ENCODE peak calls at places on chromosomes 6 and 20, in eight cellular contexts. G is right lobe of liver, F is fibroblast of lung, B is astrocyte of the cerebellum, V is fibroblast of the aortic adventitia, E is GM23338, X is DND-41, C is IMR-90. M is an unnamed sample.

GRCh38 chr6:1604347-1604990 is 5.2 kb upstream of the FOXC1 start:
- DNase-seq in G (peak), C (peak), B (no peak), V (peak), E (peak), X (peak), F (no peak), M (no peak)

GRCh38 chr6:143123081-143123480 is 62.4 kb downstream of the AIG1 start:
- DNase-seq in E (no peak), F (no peak), B (no peak), X (no peak), G (no peak), V (no peak), C (no peak), M (no peak)

GRCh38 chr6:43455034-43455747 is at the start of gene DLK2:
- DNase-seq in B (no peak), E (peak), V (no peak), G (no peak), X (no peak), F (no peak), C (no peak), M (no peak)

GRCh38 chr6:98024359-98024758 is 741.3 kb upstream of the MMS22L start:
- DNase-seq in E (no peak), G (no peak), V (no peak), B (no peak), X (no peak), C (no peak), F (no peak), M (no peak)

GRCh38 chr20:10875653-10876052 is 201.9 kb upstream of the JAG1 start:
- DNase-seq in E (no peak), F (no peak), B (no peak), C (no peak), X (no peak), G (no peak), V (no peak), M (no peak)

GRCh38 chr20:10877345-10877744 is 203.5 kb upstream of the JAG1 start:
- DNase-seq in V (peak), X (no peak), B (no peak), G (no peak), E (no peak), F (no peak), C (no peak), M (no peak)

GRCh38 chr6:10099086-10099499 is 315.8 kb downstream of the TFAP2A start:
- DNase-seq in F (no peak), V (no peak), C (no peak), X (no peak), E (peak), G (no peak), B (no peak), M (no peak)

GRCh38 chr6:6885521-6886088 is 222.2 kb upstream of the RREB1 start:
- DNase-seq in G (peak), C (no peak), X (no peak), V (no peak), F (no peak), B (no peak), E (no peak), M (no peak)

GRCh38 chr6:30171677-30172471 is 8.5 kb downstream of the TRIM15 start:
- DNase-seq in V (peak), E (peak), F (peak), G (no peak), C (no peak), B (no peak), X (no peak), M (no peak)

GRCh38 chr6:113184291-113184690 is 672.9 kb upstream of the MARCKS start:
- DNase-seq in G (no peak), X (no peak), F (peak), V (peak), B (peak), C (peak), E (no peak), M (no peak)

GRCh38 chr6:57162516-57162915 is 9.6 kb upstream of the BAG2 start:
- DNase-seq in X (no peak), E (no peak), B (no peak), V (no peak), F (peak), G (no peak), C (peak), M (no peak)

GRCh38 chr6:106194949-106195919 is 109.1 kb downstream of the PRDM1 start:
- DNase-seq in C (peak), F (peak), X (no peak), B (no peak), E (no peak), V (peak), G (no peak), M (peak)

GRCh38 chr20:33362898-33363297 is 38.4 kb downstream of the CDK5RAP1 start:
- DNase-seq in V (no peak), G (no peak), F (no peak), E (no peak), B (no peak), C (no peak), X (no peak), M (no peak)

GRCh38 chr6:15460110-15460727 is 202.6 kb downstream of the DTNBP1 start:
- DNase-seq in C (no peak), X (no peak), B (no peak), G (no peak), F (no peak), E (no peak), V (no peak), M (no peak)

GRCh38 chr20:44691424-44692423 is 23.4 kb upstream of the CCN5 start:
- DNase-seq in B (no peak), C (no peak), F (peak), G (no peak), X (no peak), V (peak), E (no peak), M (no peak)

GRCh38 chr20:63952769-63953168 is 3.4 kb downstream of the UCKL1 start:
- DNase-seq in C (no peak), V (no peak), X (no peak), F (no peak), E (no peak), G (no peak), B (no peak), M (no peak)

GRCh38 chr6:134376785-134377184 is 58.9 kb upstream of the SGK1 start:
- DNase-seq in B (no peak), V (no peak), G (no peak), F (no peak), C (no peak), E (no peak), X (peak), M (peak)

GRCh38 chr6:157210954-157211353 is 112.4 kb downstream of the TMEM242 start:
- DNase-seq in G (no peak), E (no peak), F (no peak), B (no peak), V (no peak), X (no peak), C (no peak), M (no peak)

GRCh38 chr6:109202409-109203264 is 107.3 kb downstream of the CEP57L1 start:
- DNase-seq in X (no peak), G (no peak), B (no peak), E (peak), V (no peak), F (no peak), C (peak), M (no peak)

GRCh38 chr6:26306248-26306647 is 58.8 kb upstream of the BTN3A2 start:
- DNase-seq in B (no peak), X (no peak), E (no peak), G (no peak), F (no peak), C (peak), V (no peak), M (no peak)

GRCh38 chr6:26302941-26303559 is 61.9 kb upstream of the BTN3A2 start:
- DNase-seq in B (no peak), X (no peak), E (no peak), G (no peak), F (no peak), V (no peak), C (no peak), M (no peak)

GRCh38 chr6:26301638-26302037 is 63.4 kb upstream of the BTN3A2 start:
- DNase-seq in V (no peak), F (no peak), B (no peak), C (no peak), E (no peak), G (no peak), X (no peak), M (no peak)

GRCh38 chr6:26305097-26305841 is 59.7 kb upstream of the BTN3A2 start:
- DNase-seq in B (no peak), F (peak), C (peak), X (peak), V (peak), G (peak), E (peak), M (no peak)

DNA sequence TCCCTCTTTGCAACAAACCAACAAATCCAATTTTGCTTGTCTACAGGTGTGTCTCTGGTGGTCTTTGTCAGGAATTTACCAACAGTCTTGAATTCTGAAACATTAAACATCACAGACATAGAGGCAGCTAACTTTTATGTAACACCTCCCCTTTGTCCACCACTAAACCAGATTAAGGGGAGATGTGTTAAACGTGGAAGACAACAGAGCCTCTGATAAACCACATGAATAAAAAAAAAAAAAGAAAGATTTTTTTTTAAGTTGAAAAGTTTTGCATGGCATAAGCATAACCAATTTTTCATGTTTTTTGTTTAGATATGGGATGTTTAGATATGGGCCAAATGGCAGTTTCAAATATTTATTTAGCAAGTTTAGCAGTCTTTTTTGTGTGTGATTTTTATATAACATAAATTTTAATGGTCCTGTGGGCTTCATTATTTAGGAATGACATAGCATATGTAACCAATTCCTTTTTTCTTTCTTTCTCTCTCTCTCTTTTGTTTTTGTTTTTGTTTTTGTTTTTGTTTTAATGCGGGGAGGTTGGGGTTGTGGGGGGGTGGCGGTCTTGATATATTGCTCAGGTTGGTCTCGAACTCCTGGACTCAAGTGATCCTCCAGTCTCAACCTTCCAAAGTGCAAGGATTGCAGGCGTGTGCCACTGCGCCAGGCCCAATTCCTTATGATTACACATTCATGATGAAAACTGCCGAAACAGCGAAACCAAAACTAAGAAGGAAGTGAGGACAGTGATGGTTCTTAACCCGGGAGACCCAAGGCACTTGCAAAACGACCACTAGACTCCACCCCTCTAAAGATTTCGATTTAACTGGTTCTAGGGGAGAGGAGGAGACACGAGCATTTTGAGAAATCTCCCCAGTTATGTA is 60.5 kb upstream of the BTN3A2 start:
- DNase-seq in C (peak), E (peak), F (peak), G (no peak), B (no peak), V (peak), X (peak), M (no peak)
- H3K4me3 ChIP-seq in C (peak), E (peak), F (peak), G (peak), B (peak), V (peak), X (peak), M (no peak)

GRCh38 chr6:89985744-89986493 is 91.7 kb downstream of the GJA10 start:
- DNase-seq in B (peak), E (no peak), V (peak), F (peak), C (peak), X (no peak), G (no peak), M (no peak)
- H3K4me3 ChIP-seq in B (peak), E (no peak), V (no peak), F (peak), C (no peak), X (no peak), G (no peak), M (no peak)

DNA sequence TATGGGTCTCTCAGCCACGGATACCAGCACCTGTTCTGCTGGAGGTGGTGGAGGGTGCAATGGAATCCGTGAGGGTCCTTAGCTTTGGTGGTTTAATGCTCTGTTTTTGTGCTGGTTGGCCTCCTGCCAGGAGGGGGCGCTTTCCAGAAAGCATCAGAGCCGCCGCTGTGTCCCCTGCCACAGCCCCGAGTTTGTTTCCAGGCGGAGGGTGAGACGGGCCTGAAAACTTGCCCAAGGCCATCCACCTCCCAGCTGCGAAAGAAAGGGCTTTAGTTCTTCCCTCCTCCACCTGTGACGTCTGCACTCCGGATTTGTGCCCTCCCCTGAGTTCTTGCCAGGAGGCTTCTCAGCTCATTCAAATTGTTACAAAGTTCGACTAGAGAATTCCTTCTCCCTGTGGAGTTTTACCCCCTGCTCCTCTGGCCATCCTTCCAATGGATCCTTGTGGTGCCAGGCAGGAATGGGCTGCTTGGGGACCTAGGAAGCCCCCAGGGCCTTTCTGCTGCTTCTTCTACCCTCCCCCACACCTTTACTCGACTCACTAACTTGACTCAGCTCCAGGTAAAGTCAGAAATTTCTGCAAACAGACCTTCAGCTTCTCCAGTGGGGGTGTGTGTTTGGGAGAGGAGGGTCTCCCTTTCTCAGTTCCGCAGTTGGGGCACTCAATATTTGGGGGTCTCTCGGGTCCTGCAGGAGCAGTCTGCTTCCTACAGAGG is 873.7 kb downstream of the KIF16B start:
- DNase-seq in X (no peak), B (no peak), V (no peak), E (peak), G (no peak), F (no peak), C (no peak), M (no peak)
- H3K4me3 ChIP-seq in X (no peak), B (no peak), V (no peak), E (no peak), G (no peak), F (no peak), C (no peak), M (no peak)

DNA sequence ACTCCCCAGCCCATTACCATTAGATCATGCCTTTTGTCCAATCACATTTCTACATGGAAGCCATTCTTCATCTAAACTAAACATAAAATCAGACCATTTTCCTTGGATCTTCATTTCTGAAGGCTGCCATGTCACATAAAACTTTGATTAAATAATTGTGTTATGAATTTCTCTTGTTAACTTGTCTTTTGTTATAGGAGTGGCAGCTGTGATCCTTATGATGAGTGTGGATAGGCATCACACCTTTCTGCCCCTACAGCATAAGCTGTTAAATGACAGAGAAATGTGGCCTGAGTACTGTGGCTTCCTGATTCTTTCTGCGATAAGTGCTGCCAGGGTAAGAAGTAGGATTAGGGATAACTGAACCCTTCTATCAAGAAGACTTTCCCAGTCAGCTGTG is 247.1 kb upstream of the MOCS1 start:
- DNase-seq in C (no peak), B (no peak), V (no peak), F (no peak), X (no peak), E (no peak), G (no peak), M (no peak)
- H3K4me3 ChIP-seq in C (no peak), B (no peak), V (no peak), F (no peak), X (no peak), E (no peak), G (no peak), M (no peak)

DNA sequence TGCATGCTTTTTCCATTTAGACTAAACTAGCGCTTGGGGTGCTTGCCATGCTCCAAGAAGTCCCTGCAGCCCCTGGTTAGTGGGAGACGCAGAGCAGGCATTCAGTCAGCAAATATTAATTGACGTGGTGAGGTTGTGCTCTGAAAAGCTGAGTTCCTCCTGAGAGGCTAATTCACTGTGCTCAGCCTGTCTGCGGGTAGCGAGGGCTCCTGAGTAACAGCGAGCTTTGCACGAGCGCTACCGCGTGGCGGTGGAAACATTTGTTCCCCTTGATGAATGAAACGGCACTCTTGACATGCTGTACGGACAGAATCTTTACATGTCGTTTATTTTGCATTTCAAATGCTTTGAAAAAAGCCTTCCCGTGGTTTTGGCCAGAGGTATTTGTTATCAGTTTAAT is 170.6 kb upstream of the AGPAT4 start:
- DNase-seq in X (no peak), B (peak), G (no peak), E (peak), F (peak), V (peak), C (peak), M (no peak)
- H3K4me3 ChIP-seq in X (no peak), B (no peak), G (no peak), E (no peak), F (no peak), V (no peak), C (no peak), M (no peak)

GRCh38 chr20:50642288-50642803 is 49.0 kb downstream of the RIPOR3 start:
- DNase-seq in G (no peak), C (no peak), X (no peak), V (peak), B (no peak), F (no peak), E (peak), M (no peak)
- H3K4me3 ChIP-seq in G (no peak), C (no peak), X (no peak), V (no peak), B (no peak), F (no peak), E (peak), M (no peak)

DNA sequence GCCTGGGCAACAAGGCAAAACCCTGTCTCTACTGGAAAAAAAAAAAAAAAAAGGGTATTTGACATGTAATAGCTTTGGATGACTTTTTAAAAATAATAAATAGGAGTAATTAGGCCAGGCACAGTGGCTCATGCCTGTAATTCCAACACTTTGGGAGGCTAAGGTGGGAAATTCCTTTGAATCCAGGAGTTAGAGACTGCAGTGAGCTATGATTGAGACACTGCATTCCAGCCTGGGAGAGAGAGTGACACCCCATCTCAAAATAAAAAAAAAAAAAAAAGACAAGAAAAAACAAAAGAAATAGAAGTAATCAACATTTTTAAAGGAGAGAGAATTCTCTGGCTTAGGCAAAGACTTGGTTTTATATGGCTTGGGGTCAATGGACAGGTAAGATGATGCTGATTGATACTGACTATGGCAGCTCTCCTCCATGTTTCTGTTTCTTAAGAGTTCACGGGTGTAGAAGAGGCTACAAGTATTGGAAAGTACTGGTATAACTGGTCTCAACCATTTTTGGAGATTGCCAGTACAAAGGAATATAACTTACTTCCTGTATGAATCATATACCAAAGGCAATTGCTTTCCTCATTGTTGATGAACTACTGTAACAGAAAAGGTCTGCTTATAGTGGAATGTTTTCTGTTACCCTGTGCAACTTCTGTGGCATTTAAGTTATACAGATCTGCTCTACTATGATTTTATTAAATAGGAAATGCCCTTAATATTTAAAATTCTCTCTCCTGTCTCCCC is 10.1 kb downstream of the MAP3K5 start:
- DNase-seq in B (peak), X (no peak), V (peak), F (peak), G (no peak), E (no peak), C (peak), M (no peak)
- H3K4me3 ChIP-seq in B (no peak), X (no peak), V (no peak), F (no peak), G (no peak), E (no peak), C (no peak), M (no peak)

DNA sequence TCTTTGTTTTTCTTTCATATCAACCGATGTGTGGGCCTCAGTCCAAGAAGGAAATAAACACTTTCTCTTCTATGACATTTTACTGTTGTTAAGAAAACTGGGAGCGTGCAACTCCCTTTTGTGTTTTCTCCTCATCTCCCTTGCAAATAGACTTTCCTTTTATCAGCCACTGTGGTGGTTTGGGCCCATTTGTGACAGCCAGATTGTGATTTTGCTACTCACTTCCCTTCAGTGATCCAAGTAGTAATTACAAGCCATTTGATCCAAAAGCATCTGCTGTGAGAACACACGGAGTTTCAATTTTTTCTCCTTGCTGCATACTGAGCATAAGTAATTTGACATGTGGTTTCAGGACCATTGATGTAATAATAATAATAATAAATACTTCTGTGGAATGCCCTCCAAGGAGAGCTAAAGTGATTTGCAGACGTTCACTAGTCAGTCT is 92.0 kb upstream of the CLDN20 start:
- DNase-seq in V (peak), C (peak), X (no peak), F (peak), G (no peak), E (no peak), B (peak), M (no peak)
- H3K4me3 ChIP-seq in V (peak), C (no peak), X (no peak), F (peak), G (no peak), E (no peak), B (no peak), M (no peak)

GRCh38 chr6:37058084-37058586 is 52.7 kb downstream of the FGD2 start:
- DNase-seq in G (no peak), B (no peak), E (no peak), X (no peak), C (peak), F (peak), V (peak), M (no peak)
- H3K4me3 ChIP-seq in G (no peak), B (no peak), E (no peak), X (no peak), C (no peak), F (no peak), V (no peak), M (no peak)